ENCODE peak calls at places on chromosome 22, in ten cellular contexts. V is heart left ventricle, M is colonic mucosa, E is AG04450, D is heart right ventricle, R is left lung, X is upper lobe of right lung, N is ovary, T is AG09309, S is adrenal gland. A is an unnamed sample.

GRCh38 chr22:30921108-30921507 is 47.5 kb downstream of the MORC2 start:
- DNase-seq in V (no peak), M (no peak), E (no peak), D (no peak), R (no peak), X (no peak), N (no peak), T (no peak), S (no peak), A (no peak)

GRCh38 chr22:38788417-38788816 is 5.5 kb downstream of the DNAL4 start:
- DNase-seq in V (peak), M (peak), E (peak), D (peak), R (no peak), X (no peak), N (peak), T (peak), S (peak), A (peak)

GRCh38 chr22:40534379-40535188 is 101.9 kb downstream of the MRTFA start:
- DNase-seq in V (no peak), M (no peak), E (no peak), D (no peak), R (no peak), X (no peak), N (no peak), T (no peak), S (no peak), A (peak)

GRCh38 chr22:29751139-29751538 is 15.7 kb downstream of the ZMAT5 start:
- DNase-seq in V (no peak), M (no peak), E (no peak), D (no peak), R (no peak), X (no peak), N (no peak), T (no peak), S (no peak), A (peak)

GRCh38 chr22:33792837-33793236 is 127.4 kb downstream of the LARGE1 start:
- DNase-seq in V (no peak), M (no peak), E (no peak), D (no peak), R (no peak), X (no peak), N (peak), T (no peak), S (no peak), A (no peak)

GRCh38 chr22:38417252-38418060 is 37.5 kb downstream of the KCNJ4 start:
- DNase-seq in V (no peak), M (no peak), E (no peak), D (no peak), R (peak), X (peak), N (no peak), T (no peak), S (no peak), A (no peak)

GRCh38 chr22:22733881-22734373 is 89.5 kb downstream of the GGTLC2 start:
- DNase-seq in V (no peak), M (no peak), E (no peak), D (no peak), R (no peak), X (no peak), N (no peak), T (no peak), S (no peak), A (no peak)

GRCh38 chr22:45413368-45414211 is at the start of the genes RIBC2 and SMC1B:
- DNase-seq in V (peak), M (peak), E (no peak), D (peak), R (peak), X (peak), N (peak), T (no peak), S (peak), A (peak)

GRCh38 chr22:38870791-38871359 is 1.1 kb downstream of the CBX6 start:
- DNase-seq in V (no peak), M (no peak), E (no peak), D (no peak), R (no peak), X (no peak), N (no peak), T (no peak), S (no peak), A (no peak)

GRCh38 chr22:44369916-44370804 is 57.4 kb upstream of the SHISAL1 start:
- DNase-seq in V (peak), M (no peak), E (no peak), D (no peak), R (no peak), X (peak), N (no peak), T (no peak), S (no peak), A (no peak)

GRCh38 chr22:36215976-36216375 is 14.4 kb upstream of the APOL4 start:
- DNase-seq in V (no peak), M (no peak), E (no peak), D (no peak), R (no peak), X (no peak), N (no peak), T (no peak), S (no peak), A (no peak)

GRCh38 chr22:44439356-44440223 is 58.4 kb downstream of the RTL6 start:
- DNase-seq in V (no peak), M (no peak), E (no peak), D (no peak), R (no peak), X (peak), N (no peak), T (no peak), S (no peak), A (no peak)

GRCh38 chr22:44407404-44408226 is 90.4 kb downstream of the RTL6 start:
- DNase-seq in V (peak), M (no peak), E (no peak), D (no peak), R (peak), X (peak), N (no peak), T (no peak), S (no peak), A (no peak)

GRCh38 chr22:35661377-35661937 is 13.2 kb downstream of the APOL6 start:
- DNase-seq in V (no peak), M (no peak), E (peak), D (no peak), R (no peak), X (no peak), N (no peak), T (no peak), S (no peak), A (peak)

GRCh38 chr22:40345271-40345670 is 1.0 kb upstream of the ADSL start:
- DNase-seq in V (no peak), M (no peak), E (no peak), D (no peak), R (no peak), X (no peak), N (no peak), T (no peak), S (peak), A (peak)

GRCh38 chr22:44928711-44929347 is 81.0 kb downstream of the PHF21B start:
- DNase-seq in V (no peak), M (no peak), E (no peak), D (no peak), R (no peak), X (no peak), N (no peak), T (no peak), S (no peak), A (no peak)

GRCh38 chr22:35575116-35575748 is 34.6 kb downstream of the RASD2 start:
- DNase-seq in V (peak), M (no peak), E (no peak), D (no peak), R (no peak), X (no peak), N (no peak), T (no peak), S (no peak), A (peak)

GRCh38 chr22:33579448-33580093 is 340.7 kb downstream of the LARGE1 start:
- DNase-seq in V (peak), M (peak), E (no peak), D (peak), R (no peak), X (no peak), N (no peak), T (peak), S (peak), A (peak)

DNA sequence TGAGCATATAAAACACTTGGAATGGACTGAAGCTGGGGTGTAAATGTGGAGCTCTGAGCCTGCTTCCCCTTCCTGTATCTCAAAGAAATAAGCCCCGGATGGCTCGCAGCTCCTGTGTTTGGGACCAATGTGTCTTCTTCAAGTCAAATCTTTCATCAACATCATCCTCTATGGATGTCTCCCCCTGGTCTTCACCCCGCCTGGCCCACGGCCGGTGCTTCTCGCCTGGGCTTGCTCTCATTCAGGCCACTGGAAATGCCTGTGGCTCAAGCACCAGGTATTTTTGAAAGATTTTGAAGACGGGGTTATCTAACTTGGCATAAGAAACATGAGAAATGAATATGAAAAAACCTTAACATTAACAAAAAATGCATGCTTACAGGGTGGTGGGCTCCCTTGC is 769.8 kb downstream of the BRD1 start:
- DNase-seq in V (no peak), M (no peak), E (no peak), D (no peak), R (no peak), X (no peak), N (no peak), T (no peak), S (no peak), A (no peak)
- H3K4me3 ChIP-seq in V (no peak), M (no peak), E (no peak), D (no peak), R (no peak), X (no peak), N (no peak), T (no peak), S (no peak), A (no peak)

GRCh38 chr22:19962246-19962908 is 20.8 kb upstream of the TXNRD2 start:
- DNase-seq in V (peak), M (peak), E (no peak), D (peak), R (peak), X (peak), N (peak), T (no peak), S (peak), A (peak)
- TF ChIP-seq CTCF in V (peak), M (peak), E (peak), D (no peak), R (peak), X (peak), N (no peak), T (peak), S (peak), A (peak)

DNA sequence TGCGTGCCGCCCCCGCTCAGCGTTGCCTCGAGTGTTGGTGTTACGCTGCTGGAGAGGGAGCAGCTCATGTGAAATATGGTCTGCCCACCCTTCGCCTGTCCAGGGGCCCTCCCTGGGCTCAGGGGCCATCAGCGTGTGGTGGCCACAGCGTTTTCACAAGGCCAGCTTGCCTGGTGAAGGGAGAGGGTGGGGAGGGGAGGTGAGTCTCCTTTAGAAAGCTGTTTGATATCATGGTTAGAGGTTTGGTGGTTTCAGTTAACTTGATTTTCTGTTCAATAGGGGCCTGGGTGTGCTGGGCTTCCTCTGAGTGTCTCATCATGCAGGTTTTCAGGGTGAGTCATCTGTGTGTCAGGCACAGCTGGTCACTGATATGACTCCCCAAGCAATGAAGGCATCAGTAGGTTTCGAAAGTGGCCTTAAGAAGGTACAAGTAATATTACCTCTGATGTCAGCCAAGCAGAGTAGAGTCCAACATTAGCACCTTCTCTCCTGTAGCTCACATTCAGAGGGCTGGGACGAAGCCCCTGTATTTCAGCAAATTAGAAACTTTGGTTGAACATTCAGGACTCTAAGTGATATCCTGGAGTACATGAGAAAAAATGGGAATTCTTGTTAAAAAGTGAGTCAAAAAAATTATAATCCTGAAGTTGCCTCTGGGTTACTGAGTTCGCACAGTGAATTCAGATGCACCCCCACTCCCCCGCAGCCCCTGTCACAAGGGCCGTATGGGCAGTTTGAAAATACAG is 172.5 kb downstream of the TBC1D22A start:
- DNase-seq in V (no peak), M (peak), E (peak), D (no peak), R (no peak), X (no peak), N (no peak), T (peak), S (peak), A (peak)
- H3K4me3 ChIP-seq in V (no peak), M (no peak), E (no peak), D (no peak), R (no peak), X (no peak), N (no peak), T (no peak), S (no peak), A (no peak)

GRCh38 chr22:43158778-43159483 is 7.6 kb downstream of the TSPO start:
- DNase-seq in V (no peak), M (no peak), E (no peak), D (no peak), R (no peak), X (no peak), N (no peak), T (no peak), S (no peak), A (no peak)

GRCh38 chr22:43160497-43161126 is 9.3 kb downstream of the TSPO start:
- DNase-seq in V (no peak), M (no peak), E (no peak), D (no peak), R (no peak), X (no peak), N (no peak), T (no peak), S (no peak), A (no peak)

GRCh38 chr22:43162412-43163150 is 11.2 kb downstream of the TSPO start:
- DNase-seq in V (no peak), M (peak), E (no peak), D (no peak), R (no peak), X (no peak), N (no peak), T (no peak), S (no peak), A (no peak)

GRCh38 chr22:43157874-43158546 is 6.7 kb downstream of the TSPO start:
- DNase-seq in V (no peak), M (no peak), E (no peak), D (no peak), R (no peak), X (no peak), N (no peak), T (no peak), S (no peak), A (no peak)

GRCh38 chr22:43159484-43160178 is 8.3 kb downstream of the TSPO start:
- DNase-seq in V (no peak), M (peak), E (no peak), D (no peak), R (no peak), X (no peak), N (no peak), T (no peak), S (no peak), A (peak)
- TF ChIP-seq CTCF in V (peak), M (peak), E (peak), D (no peak), R (no peak), X (peak), N (no peak), T (no peak), S (no peak), A (peak)

GRCh38 chr22:27913162-27913741 is 5.8 kb downstream of the PITPNB start:
- DNase-seq in V (no peak), M (no peak), E (no peak), D (peak), R (no peak), X (no peak), N (no peak), T (no peak), S (no peak), A (peak)
- H3K4me3 ChIP-seq in V (no peak), M (no peak), E (no peak), D (no peak), R (no peak), X (no peak), N (no peak), T (no peak), S (no peak), A (no peak)

GRCh38 chr22:21643533-21644357 is 1.6 kb downstream of the SDF2L1 start:
- DNase-seq in V (no peak), M (no peak), E (no peak), D (no peak), R (no peak), X (no peak), N (no peak), T (no peak), S (no peak), A (no peak)
- TF ChIP-seq CTCF in V (no peak), M (no peak), E (no peak), D (no peak), R (no peak), X (no peak), N (no peak), T (peak), S (no peak), A (peak)

DNA sequence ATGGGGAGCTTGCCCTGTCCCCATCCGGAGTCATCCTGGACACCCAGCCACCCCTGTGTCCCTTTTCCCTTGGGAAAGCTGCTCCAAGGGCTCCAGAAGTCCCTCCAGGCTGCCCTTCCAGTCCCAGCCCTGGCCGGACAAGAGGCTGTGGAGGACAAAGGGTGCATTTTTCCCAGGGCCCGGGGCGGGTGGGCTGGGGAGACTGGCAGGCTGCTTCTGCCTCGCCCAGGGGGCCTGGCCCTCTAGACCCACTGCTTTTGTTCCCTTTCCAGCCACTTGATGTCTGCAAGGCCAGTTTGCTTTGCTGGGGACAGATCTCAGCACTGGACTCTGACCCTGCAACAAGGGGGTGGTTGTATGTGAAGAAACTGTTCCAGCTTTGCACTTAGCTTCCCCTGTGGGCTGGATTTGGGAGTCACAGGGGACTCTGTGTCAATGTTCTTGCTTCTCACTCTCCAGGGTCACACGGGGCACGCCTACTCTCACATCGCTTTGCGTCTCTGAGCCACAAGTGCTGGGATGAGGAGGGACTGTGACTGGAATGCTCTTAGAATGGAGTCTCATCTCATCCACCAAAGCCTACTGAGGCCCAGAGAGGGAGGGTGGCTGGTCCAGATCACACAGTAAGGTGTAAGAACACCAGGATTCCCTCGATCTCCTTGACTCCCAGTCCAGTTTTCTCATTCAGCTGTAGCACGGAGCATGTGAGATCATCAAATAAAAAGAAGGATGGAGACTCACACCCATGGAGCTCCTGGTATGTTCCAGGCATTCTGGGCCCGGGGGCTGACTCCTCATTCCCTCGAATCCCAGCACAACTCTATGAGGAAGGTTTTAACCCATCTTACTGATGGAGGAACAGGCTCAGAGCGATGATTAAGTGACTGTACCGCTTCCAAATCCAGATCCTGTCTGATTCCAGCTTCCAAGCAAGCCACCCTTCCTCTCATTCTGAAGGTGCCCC is 59.9 kb downstream of the FBXO7 start:
- DNase-seq in V (peak), M (peak), E (no peak), D (peak), R (no peak), X (no peak), N (no peak), T (no peak), S (peak), A (no peak)
- H3K4me3 ChIP-seq in V (no peak), M (no peak), E (no peak), D (no peak), R (no peak), X (no peak), N (no peak), T (no peak), S (no peak), A (no peak)

DNA sequence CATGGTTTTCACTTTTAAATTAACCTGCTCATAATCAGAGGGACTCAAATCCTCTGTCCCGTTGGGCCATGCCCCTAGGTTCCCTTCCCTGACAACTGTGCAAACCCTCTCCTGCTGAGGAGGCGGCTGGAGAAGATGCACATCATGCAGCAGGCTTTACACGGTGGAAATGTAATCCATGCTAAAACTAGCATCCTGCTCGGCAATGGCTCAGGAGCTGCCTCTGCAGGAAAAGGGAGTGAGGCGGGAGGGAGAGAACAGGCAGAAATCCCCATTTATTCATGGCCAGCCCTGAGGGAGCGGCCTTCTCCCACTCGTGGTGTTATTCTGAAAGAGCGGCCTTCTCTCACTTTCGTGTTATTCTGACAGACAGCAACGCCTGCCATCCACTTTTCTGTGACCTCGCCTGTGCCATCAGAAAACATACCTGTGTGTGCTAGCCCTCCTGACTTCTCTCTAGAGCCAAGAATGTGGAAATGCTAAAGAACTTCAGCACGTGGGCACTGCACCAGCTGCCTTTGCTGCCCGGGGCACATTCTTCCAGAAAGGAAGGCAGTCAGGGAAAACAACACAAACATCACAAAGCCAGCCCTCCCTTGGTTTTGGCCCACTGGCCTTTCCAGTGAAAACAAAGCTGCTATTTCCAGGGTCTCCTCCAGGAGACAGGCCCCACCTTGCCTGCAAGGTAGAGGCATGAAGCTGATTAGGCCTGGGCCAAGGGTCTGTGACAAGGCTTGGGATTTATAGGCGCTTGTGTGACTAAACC is 62.9 kb upstream of the BID start:
- DNase-seq in V (no peak), M (no peak), E (no peak), D (no peak), R (no peak), X (no peak), N (no peak), T (no peak), S (no peak), A (peak)
- TF ChIP-seq CTCF in V (no peak), M (no peak), E (no peak), D (no peak), R (no peak), X (no peak), N (no peak), T (no peak), S (no peak), A (no peak)

A was measured in choroid plexus epithelial cell.